ENCODE peak calls at places on chromosomes 12 and 14, in nine cellular contexts. J is psoas muscle, E is K562, C is AG04450, R is H1, T is brain microvascular endothelial cell, D is right atrium auricular region, V is uterus, L is colonic mucosa. O is an unnamed sample.

GRCh38 chr12:5965950-5966383 is 20.9 kb upstream of the ANO2 start:
- DNase-seq in J (no peak), E (peak), C (peak), R (peak), T (peak), D (no peak), V (no peak), L (peak), O (no peak)

GRCh38 chr12:115507951-115508722 is 769.4 kb downstream of the MED13L start:
- DNase-seq in J (peak), E (no peak), C (no peak), R (peak), T (no peak), D (no peak), V (no peak), L (no peak), O (no peak)

GRCh38 chr14:82410064-82410463 is 876.4 kb upstream of the SEL1L start:
- DNase-seq in J (no peak), E (no peak), C (no peak), R (no peak), T (no peak), D (no peak), V (no peak), L (no peak), O (no peak)

GRCh38 chr12:26821212-26821701 is 11.7 kb downstream of the ITPR2 start:
- DNase-seq in J (no peak), E (no peak), C (no peak), R (no peak), T (peak), D (no peak), V (no peak), L (no peak), O (no peak)

GRCh38 chr12:31369712-31370521 is 44.0 kb upstream of the SINHCAF start:
- DNase-seq in J (peak), E (no peak), C (no peak), R (no peak), T (peak), D (peak), V (peak), L (peak), O (no peak)

GRCh38 chr14:88597601-88598000 is 34.8 kb downstream of the ZC3H14 start:
- DNase-seq in J (no peak), E (no peak), C (no peak), R (no peak), T (no peak), D (no peak), V (no peak), L (no peak), O (no peak)

GRCh38 chr12:132285311-132285741 is 44.1 kb downstream of the GALNT9 start:
- DNase-seq in J (peak), E (no peak), C (no peak), R (no peak), T (no peak), D (no peak), V (no peak), L (no peak), O (no peak)

GRCh38 chr14:69879175-69880047 is at the start of gene SMOC1:
- DNase-seq in J (peak), E (peak), C (peak), R (peak), T (peak), D (no peak), V (peak), L (peak), O (peak)

GRCh38 chr14:66099931-66100330 is 386.2 kb upstream of the CCDC196 start:
- DNase-seq in J (no peak), E (no peak), C (no peak), R (no peak), T (no peak), D (no peak), V (no peak), L (no peak), O (no peak)

GRCh38 chr12:64736771-64737170 is 22.4 kb downstream of the GNS start:
- DNase-seq in J (no peak), E (no peak), C (no peak), R (no peak), T (no peak), D (no peak), V (no peak), L (no peak), O (no peak)
- TF ChIP-seq CTCF in J (no peak), E (no peak), C (no peak), R (no peak), T (no peak), D (no peak), V (no peak), L (no peak), O (no peak)

GRCh38 chr12:106986135-106986534 is 811 bp downstream of the MTERF2 start:
- DNase-seq in J (no peak), E (no peak), C (no peak), R (no peak), T (no peak), D (no peak), V (no peak), L (no peak), O (no peak)

GRCh38 chr12:106984588-106985137 is 2.3 kb downstream of the MTERF2 start:
- DNase-seq in J (no peak), E (no peak), C (no peak), R (no peak), T (no peak), D (no peak), V (no peak), L (no peak), O (no peak)

GRCh38 chr12:106986625-106987389 is at the start of gene MTERF2:
- DNase-seq in J (peak), E (peak), C (peak), R (peak), T (peak), D (peak), V (peak), L (peak), O (peak)

GRCh38 chr12:106985479-106985878 is 1.5 kb downstream of the MTERF2 start:
- DNase-seq in J (no peak), E (no peak), C (no peak), R (no peak), T (no peak), D (no peak), V (no peak), L (no peak), O (no peak)

GRCh38 chr12:106987846-106988245 is 900 bp upstream of the MTERF2 start:
- DNase-seq in J (no peak), E (no peak), C (no peak), R (no peak), T (no peak), D (no peak), V (no peak), L (no peak), O (no peak)
- H3K4me3 ChIP-seq in J (peak), E (no peak), C (no peak), R (no peak), T (no peak), D (no peak), V (no peak), L (no peak), O (no peak)

GRCh38 chr14:61107148-61107641 is 126.2 kb downstream of the SLC38A6 start:
- DNase-seq in J (peak), E (no peak), C (no peak), R (no peak), T (no peak), D (no peak), V (peak), L (peak), O (no peak)

GRCh38 chr14:61107896-61108295 is 126.9 kb downstream of the SLC38A6 start:
- DNase-seq in J (no peak), E (no peak), C (no peak), R (peak), T (no peak), D (no peak), V (no peak), L (no peak), O (no peak)

GRCh38 chr14:61108742-61109141 is 127.7 kb downstream of the SLC38A6 start:
- DNase-seq in J (no peak), E (no peak), C (no peak), R (peak), T (no peak), D (no peak), V (no peak), L (no peak), O (no peak)

GRCh38 chr14:61104358-61104757 is 123.3 kb downstream of the SLC38A6 start:
- DNase-seq in J (no peak), E (no peak), C (no peak), R (peak), T (no peak), D (no peak), V (no peak), L (no peak), O (no peak)

DNA sequence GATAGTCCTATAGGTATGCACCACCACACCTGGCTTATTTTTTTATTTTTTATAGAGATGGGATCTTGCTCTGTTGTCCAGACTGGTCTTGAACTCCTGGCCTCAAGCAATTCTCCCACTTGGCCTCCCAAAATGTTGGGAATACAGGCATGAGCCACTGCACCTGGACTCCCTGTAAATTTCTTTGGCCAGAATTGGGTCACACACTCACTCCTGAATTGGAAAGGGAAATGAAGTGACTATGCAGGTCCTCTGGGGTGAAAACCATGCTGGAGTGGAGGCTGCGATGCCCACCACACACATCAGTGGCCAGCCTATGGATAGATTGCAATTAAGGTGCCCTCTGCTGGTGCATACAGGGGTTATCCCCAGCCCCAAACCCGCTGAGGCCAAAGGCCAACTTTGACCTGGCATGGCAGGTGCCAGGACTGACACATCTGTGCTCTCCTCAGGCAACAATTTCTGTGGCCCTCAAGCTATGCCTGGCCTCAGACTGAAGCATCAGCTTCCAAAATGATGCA is 125.6 kb downstream of the SLC38A6 start:
- DNase-seq in J (no peak), E (no peak), C (no peak), R (peak), T (no peak), D (no peak), V (no peak), L (no peak), O (no peak)
- H3K27ac ChIP-seq in J (peak), E (no peak), C (no peak), R (no peak), T (no peak), D (no peak), V (no peak), L (no peak), O (no peak)

GRCh38 chr12:53467082-53467481 is 15.2 kb downstream of the PCBP2 start:
- DNase-seq in J (no peak), E (no peak), C (no peak), R (no peak), T (no peak), D (no peak), V (no peak), L (no peak), O (no peak)

GRCh38 chr12:53463802-53464375 is 12.0 kb downstream of the PCBP2 start:
- DNase-seq in J (no peak), E (no peak), C (no peak), R (no peak), T (no peak), D (no peak), V (no peak), L (no peak), O (no peak)

GRCh38 chr12:53466640-53467039 is 14.7 kb downstream of the PCBP2 start:
- DNase-seq in J (no peak), E (no peak), C (no peak), R (no peak), T (no peak), D (no peak), V (no peak), L (no peak), O (no peak)

GRCh38 chr12:53464685-53465084 is 12.8 kb downstream of the PCBP2 start:
- DNase-seq in J (no peak), E (no peak), C (no peak), R (no peak), T (no peak), D (no peak), V (no peak), L (no peak), O (no peak)

DNA sequence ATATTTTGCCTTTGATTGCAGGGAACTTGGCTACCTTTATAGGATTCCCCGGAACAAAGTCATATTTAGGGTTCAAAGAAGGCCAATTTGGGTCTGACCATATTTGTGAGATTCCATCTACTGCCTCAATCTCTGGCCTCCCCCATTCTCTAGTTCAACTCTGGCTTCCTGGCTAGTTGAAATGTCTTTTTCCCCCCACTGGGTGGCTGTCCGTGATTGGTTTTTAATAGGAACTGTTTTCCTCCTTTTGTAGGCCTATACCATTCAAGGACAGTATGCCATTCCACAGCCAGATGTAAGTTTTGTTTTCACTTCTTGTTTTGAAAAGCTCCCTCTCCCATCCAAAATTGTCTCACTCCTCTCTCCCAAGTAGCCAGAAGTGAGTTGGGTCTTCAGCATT is 13.8 kb downstream of the PCBP2 start:
- DNase-seq in J (no peak), E (no peak), C (no peak), R (no peak), T (no peak), D (no peak), V (no peak), L (no peak), O (no peak)
- TF ChIP-seq CTCF in J (peak), E (no peak), C (peak), R (no peak), T (no peak), D (no peak), V (no peak), L (no peak), O (no peak)

GRCh38 chr14:32536175-32536574 is 207.1 kb downstream of the AKAP6 start:
- DNase-seq in J (no peak), E (no peak), C (no peak), R (no peak), T (no peak), D (no peak), V (no peak), L (no peak), O (no peak)

GRCh38 chr14:32531942-32532341 is 202.8 kb downstream of the AKAP6 start:
- DNase-seq in J (no peak), E (no peak), C (no peak), R (no peak), T (no peak), D (no peak), V (no peak), L (no peak), O (no peak)

GRCh38 chr14:32537166-32537565 is 208.1 kb downstream of the AKAP6 start:
- DNase-seq in J (no peak), E (no peak), C (no peak), R (no peak), T (no peak), D (no peak), V (no peak), L (no peak), O (no peak)

GRCh38 chr14:32530800-32531199 is 201.7 kb downstream of the AKAP6 start:
- DNase-seq in J (no peak), E (no peak), C (no peak), R (no peak), T (no peak), D (no peak), V (no peak), L (no peak), O (no peak)

DNA sequence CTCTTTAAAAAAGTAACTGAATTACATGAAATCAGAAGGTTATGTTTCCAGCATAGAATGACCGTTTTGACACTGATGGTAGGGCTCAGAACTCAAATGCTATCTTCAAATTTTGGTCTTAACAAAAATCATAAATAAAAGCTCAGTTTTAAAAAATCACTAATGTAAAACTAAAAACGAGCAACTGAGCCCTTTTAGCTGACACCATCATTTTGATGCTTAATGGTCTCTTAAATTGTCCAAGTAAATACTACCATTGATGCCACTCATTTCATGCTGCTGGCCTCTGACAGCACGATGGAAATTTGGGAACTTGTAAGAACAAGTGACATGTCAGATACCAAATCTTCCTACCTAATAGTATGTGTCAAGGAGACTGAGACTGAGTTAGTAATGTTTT is 205.0 kb downstream of the AKAP6 start:
- DNase-seq in J (no peak), E (no peak), C (no peak), R (no peak), T (no peak), D (no peak), V (no peak), L (no peak), O (no peak)
- H3K4me3 ChIP-seq in J (no peak), E (no peak), C (no peak), R (no peak), T (no peak), D (no peak), V (no peak), L (no peak), O (no peak)

GRCh38 chr14:32104803-32105202 is 27.7 kb downstream of the ARHGAP5 start:
- DNase-seq in J (no peak), E (no peak), C (no peak), R (no peak), T (no peak), D (no peak), V (no peak), L (no peak), O (no peak)

GRCh38 chr14:32102152-32102787 is 25.2 kb downstream of the ARHGAP5 start:
- DNase-seq in J (no peak), E (no peak), C (no peak), R (no peak), T (no peak), D (no peak), V (no peak), L (no peak), O (no peak)

GRCh38 chr14:32102968-32103367 is 25.9 kb downstream of the ARHGAP5 start:
- DNase-seq in J (no peak), E (no peak), C (no peak), R (no peak), T (no peak), D (no peak), V (no peak), L (no peak), O (no peak)

GRCh38 chr14:32100175-32100574 is 23.1 kb downstream of the ARHGAP5 start:
- DNase-seq in J (no peak), E (no peak), C (no peak), R (no peak), T (no peak), D (no peak), V (no peak), L (no peak), O (no peak)

DNA sequence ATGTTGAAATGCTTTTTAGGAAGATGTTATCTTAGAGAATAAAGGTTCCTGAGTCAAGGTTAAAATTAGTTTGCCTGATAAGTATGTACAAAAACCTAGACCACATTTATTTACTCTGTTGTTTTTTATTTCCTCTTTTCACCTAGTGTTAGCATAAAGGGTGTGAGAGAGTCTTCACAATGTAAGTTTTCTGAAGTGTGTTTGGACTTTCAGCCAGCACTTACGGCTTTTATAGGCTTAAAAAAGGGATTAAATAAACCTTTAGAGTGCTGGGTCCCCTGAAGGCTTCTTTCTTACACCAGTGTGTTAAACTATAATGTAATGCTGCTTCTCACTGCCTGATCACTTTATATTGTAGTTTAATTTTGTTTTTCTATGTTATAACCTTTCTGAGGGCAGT is 27.2 kb downstream of the ARHGAP5 start:
- DNase-seq in J (no peak), E (no peak), C (no peak), R (no peak), T (no peak), D (no peak), V (no peak), L (no peak), O (no peak)
- H3K27ac ChIP-seq in J (no peak), E (no peak), C (no peak), R (no peak), T (no peak), D (no peak), V (no peak), L (peak), O (no peak)